ENCODE peak calls at places on chromosome 9, in ten cellular contexts. Z is nucleus accumbens; H is spleen; B is GM23338; T is CD4-positive, alpha-beta memory T cell; O is mucosa of gallbladder; I is GM23248; D is activated CD8-positive, alpha-beta memory T cell treated with anti-CD3 and anti-CD28 coated beads for 1 hour; M is cardiac fibroblast; K is ELR. C is an unnamed sample.
A peak's percentile ranks its signal among the peaks of the same experiment; 100 is the strongest.

GRCh38 chr9:121620777-121621437 is 30.5 kb upstream of the DAB2IP start:
- DNase-seq in K (peak; percentile 55), Z (no peak), T (no peak), M (no peak), B (peak; percentile 83), O (no peak), I (peak; percentile 47), H (no peak), D (no peak), C (peak; percentile 33)

GRCh38 chr9:115597330-115597729 is 479.4 kb upstream of the TNC start:
- DNase-seq in K (no peak), H (no peak), D (no peak), I (peak; percentile 9), O (no peak), Z (no peak), T (no peak), B (no peak), M (peak; percentile 55), C (no peak)

GRCh38 chr9:94916956-94917355 is 190.5 kb downstream of the AOPEP start:
- DNase-seq in Z (no peak), M (no peak), T (no peak), H (no peak), I (no peak), O (no peak), K (no peak), D (no peak), B (no peak), C (no peak)

GRCh38 chr9:15475923-15476536 is 34.7 kb downstream of the PSIP1 start:
- DNase-seq in T (no peak), Z (no peak), O (no peak), M (no peak), D (no peak), H (no peak), I (no peak), B (no peak), K (no peak), C (no peak)

GRCh38 chr9:7844283-7844682 is 44.7 kb upstream of the DMAC1 start:
- DNase-seq in T (peak; percentile 24), M (peak; percentile 11), D (no peak), B (peak; percentile 70), H (no peak), I (peak; percentile 18), O (peak; percentile 12), K (peak; percentile 9), Z (peak; percentile 2), C (peak; percentile 7)

GRCh38 chr9:7570107-7570720 is 229.4 kb downstream of the DMAC1 start:
- DNase-seq in Z (peak; percentile 28), D (peak; percentile 4), O (peak; percentile 53), I (peak; percentile 55), H (no peak), T (peak; percentile 63), M (peak; percentile 65), B (peak; percentile 85), K (peak; percentile 36), C (peak; percentile 61)

GRCh38 chr9:131875828-131876485 is 136.1 kb upstream of the RAPGEF1 start:
- DNase-seq in B (no peak), O (no peak), K (peak; percentile 85), T (no peak), Z (no peak), M (peak; percentile 49), H (peak; percentile 36), D (no peak), I (peak; percentile 62), C (no peak)

GRCh38 chr9:89657765-89658164 is 53.0 kb downstream of the GADD45G start:
- DNase-seq in I (no peak), B (no peak), T (no peak), M (no peak), Z (no peak), K (no peak), H (peak; percentile 72), O (no peak), D (no peak), C (no peak)

GRCh38 chr9:27602954-27603353 is 29.7 kb upstream of the C9orf72 start:
- DNase-seq in Z (no peak), K (no peak), D (no peak), T (no peak), M (no peak), H (no peak), O (no peak), B (peak; percentile 6), I (no peak), C (no peak)

GRCh38 chr9:135961811-135962695 is 880 bp upstream of the UBAC1 start:
- DNase-seq in D (no peak), H (no peak), K (no peak), B (no peak), Z (no peak), I (no peak), O (no peak), M (no peak), T (no peak), C (no peak)

GRCh38 chr9:108536836-108537601 is 318.8 kb downstream of the ACTL7B start:
- DNase-seq in D (no peak), I (no peak), B (no peak), H (no peak), T (no peak), O (no peak), Z (no peak), M (no peak), K (peak; percentile 26), C (no peak)

GRCh38 chr9:89478821-89479668 is 18.9 kb downstream of the SEMA4D start:
- DNase-seq in I (no peak), Z (no peak), K (no peak), T (no peak), B (no peak), D (no peak), H (no peak), O (no peak), M (no peak), C (no peak)

GRCh38 chr9:81717061-81717746 is 27.9 kb upstream of the TLE1 start:
- DNase-seq in I (no peak), D (no peak), K (no peak), T (no peak), Z (peak; percentile 14), O (no peak), B (peak; percentile 38), M (no peak), H (no peak), C (no peak)

GRCh38 chr9:116800885-116801284 is 113.8 kb downstream of the TRIM32 start:
- DNase-seq in T (no peak), B (peak; percentile 80), Z (no peak), H (no peak), D (no peak), O (no peak), I (no peak), M (no peak), K (no peak), C (peak; percentile 17)

GRCh38 chr9:120770923-120771322 is 22.3 kb downstream of the FBXW2 start:
- DNase-seq in O (no peak), D (no peak), I (no peak), H (no peak), B (no peak), K (no peak), M (no peak), Z (no peak), T (no peak), C (no peak)

GRCh38 chr9:79382468-79382867 is 189.3 kb upstream of the TLE4 start:
- DNase-seq in K (peak; percentile 6), Z (no peak), B (no peak), O (no peak), D (no peak), H (no peak), T (no peak), I (no peak), M (no peak), C (no peak)

GRCh38 chr9:19085295-19085694 is 17.4 kb downstream of the HAUS6 start:
- DNase-seq in T (peak; percentile 59), B (peak; percentile 82), H (no peak), K (peak; percentile 61), O (no peak), Z (no peak), M (peak; percentile 18), I (peak; percentile 33), D (no peak), C (peak; percentile 16)

GRCh38 chr9:3708751-3709150 is 182.9 kb upstream of the RFX3 start:
- DNase-seq in D (no peak), I (peak; percentile 32), O (no peak), B (no peak), T (no peak), H (no peak), Z (peak; percentile 24), M (peak; percentile 59), K (no peak), C (peak; percentile 77)